ENCODE peak calls at places on chromosomes 16 and 17, in seven cellular contexts. One of them, this sample, is unnamed.

GRCh38 chr16:58847902-58848661 is 114.0 kb upstream of the GOT2 start:
- DNase-seq in H9: no peak
- DNase-seq in IMR-90: no peak
- DNase-seq in mesenchymal stem cell: no peak
- DNase-seq in neuronal stem cell: no peak
- DNase-seq in H1: no peak
- DNase-seq in trophoblast cell: no peak
- DNase-seq in this sample: peak

GRCh38 chr17:49762148-49762941 is 1.6 kb downstream of the FAM117A start:
- DNase-seq in H9: no peak
- DNase-seq in IMR-90: peak
- DNase-seq in mesenchymal stem cell: no peak
- DNase-seq in neuronal stem cell: no peak
- DNase-seq in H1: no peak
- DNase-seq in trophoblast cell: peak
- DNase-seq in this sample: no peak

GRCh38 chr17:79997004-79997673 is 38.5 kb downstream of the TBC1D16 start:
- DNase-seq in H9: no peak
- DNase-seq in IMR-90: no peak
- DNase-seq in mesenchymal stem cell: peak
- DNase-seq in neuronal stem cell: no peak
- DNase-seq in H1: no peak
- DNase-seq in trophoblast cell: peak
- DNase-seq in this sample: no peak

GRCh38 chr16:88202207-88202745 is 180.5 kb upstream of the ZNF469 start:
- DNase-seq in H9: no peak
- DNase-seq in IMR-90: no peak
- DNase-seq in mesenchymal stem cell: no peak
- DNase-seq in neuronal stem cell: no peak
- DNase-seq in H1: peak
- DNase-seq in trophoblast cell: no peak
- DNase-seq in this sample: no peak

GRCh38 chr16:66495440-66495839 is 54.5 kb downstream of the TK2 start:
- DNase-seq in H9: no peak
- DNase-seq in IMR-90: no peak
- DNase-seq in mesenchymal stem cell: no peak
- DNase-seq in neuronal stem cell: no peak
- DNase-seq in H1: no peak
- DNase-seq in trophoblast cell: no peak
- DNase-seq in this sample: no peak

GRCh38 chr17:67637901-67638641 is 79.7 kb upstream of the NOL11 start:
- DNase-seq in H9: no peak
- DNase-seq in IMR-90: no peak
- DNase-seq in mesenchymal stem cell: no peak
- DNase-seq in neuronal stem cell: no peak
- DNase-seq in H1: no peak
- DNase-seq in trophoblast cell: no peak
- DNase-seq in this sample: no peak

GRCh38 chr16:79272141-79272577 is 328.4 kb downstream of the MAF start:
- DNase-seq in H9: no peak
- DNase-seq in IMR-90: no peak
- DNase-seq in mesenchymal stem cell: no peak
- DNase-seq in neuronal stem cell: no peak
- DNase-seq in H1: no peak
- DNase-seq in trophoblast cell: no peak
- DNase-seq in this sample: no peak

GRCh38 chr16:11301645-11302513 is 20.7 kb upstream of the PRM1 start:
- DNase-seq in H9: no peak
- DNase-seq in IMR-90: no peak
- DNase-seq in mesenchymal stem cell: no peak
- DNase-seq in neuronal stem cell: no peak
- DNase-seq in H1: no peak
- DNase-seq in trophoblast cell: no peak
- DNase-seq in this sample: no peak

DNA sequence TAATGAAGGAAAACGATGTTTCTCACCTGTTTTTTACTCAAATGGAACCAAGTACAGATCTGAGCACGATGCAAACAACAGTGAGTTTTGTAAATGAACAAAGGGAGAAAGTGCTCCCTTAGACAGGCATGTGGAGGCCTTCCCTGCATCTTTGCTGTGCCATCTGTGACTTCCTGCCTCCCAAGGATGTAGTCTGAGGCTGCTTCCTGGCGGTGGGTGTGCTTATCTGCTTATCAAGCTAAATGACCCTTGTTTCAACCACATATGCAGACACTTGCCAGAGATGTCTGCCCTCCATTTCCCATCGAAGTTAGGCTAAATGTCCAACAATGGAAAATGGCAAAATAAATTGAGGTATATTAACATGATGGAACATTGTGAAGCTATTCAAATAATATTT is 34.6 kb downstream of the RGS9 start:
- DNase-seq in H9: no peak
- DNase-seq in IMR-90: no peak
- DNase-seq in mesenchymal stem cell: no peak
- DNase-seq in neuronal stem cell: no peak
- DNase-seq in H1: no peak
- DNase-seq in trophoblast cell: no peak
- DNase-seq in this sample: no peak
- H2AK5ac ChIP-seq in H9: no peak
- H2AK5ac ChIP-seq in IMR-90: peak
- H2AK5ac ChIP-seq in mesenchymal stem cell: no peak
- H2AK5ac ChIP-seq in neuronal stem cell: no peak
- H2AK5ac ChIP-seq in H1: no peak
- H2AK5ac ChIP-seq in trophoblast cell: no peak
- H2AK5ac ChIP-seq in this sample: no peak

DNA sequence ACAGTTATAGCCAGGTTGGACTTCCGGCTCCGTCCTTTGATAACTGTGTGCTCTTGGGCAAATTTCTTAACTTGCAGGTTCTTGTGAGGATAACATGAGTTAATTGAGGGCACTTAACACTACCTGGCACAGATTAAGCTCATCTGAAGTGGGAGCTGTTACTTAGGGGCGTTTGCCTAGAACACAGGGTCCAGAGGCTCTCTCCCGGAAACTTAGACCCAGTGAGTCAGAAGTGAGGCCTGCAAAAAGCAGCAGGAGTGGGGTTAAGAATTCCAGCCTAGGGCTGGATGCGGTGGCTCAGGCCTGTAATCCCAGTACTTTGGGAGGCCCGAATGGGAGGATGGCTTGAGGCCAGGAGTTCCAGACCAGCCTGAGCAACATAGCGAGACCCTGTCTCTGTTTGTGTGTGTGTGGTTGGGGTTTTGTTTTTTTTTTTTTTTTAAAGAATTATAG is 1.4 kb downstream of the MVP start:
- DNase-seq in H9: no peak
- DNase-seq in IMR-90: peak
- DNase-seq in mesenchymal stem cell: peak
- DNase-seq in neuronal stem cell: no peak
- DNase-seq in H1: no peak
- DNase-seq in trophoblast cell: peak
- DNase-seq in this sample: peak
- H3K9ac ChIP-seq in H9: no peak
- H3K9ac ChIP-seq in IMR-90: peak
- H3K9ac ChIP-seq in mesenchymal stem cell: peak
- H3K9ac ChIP-seq in neuronal stem cell: no peak
- H3K9ac ChIP-seq in H1: no peak
- H3K9ac ChIP-seq in trophoblast cell: no peak
- H3K9ac ChIP-seq in this sample: no peak

DNA sequence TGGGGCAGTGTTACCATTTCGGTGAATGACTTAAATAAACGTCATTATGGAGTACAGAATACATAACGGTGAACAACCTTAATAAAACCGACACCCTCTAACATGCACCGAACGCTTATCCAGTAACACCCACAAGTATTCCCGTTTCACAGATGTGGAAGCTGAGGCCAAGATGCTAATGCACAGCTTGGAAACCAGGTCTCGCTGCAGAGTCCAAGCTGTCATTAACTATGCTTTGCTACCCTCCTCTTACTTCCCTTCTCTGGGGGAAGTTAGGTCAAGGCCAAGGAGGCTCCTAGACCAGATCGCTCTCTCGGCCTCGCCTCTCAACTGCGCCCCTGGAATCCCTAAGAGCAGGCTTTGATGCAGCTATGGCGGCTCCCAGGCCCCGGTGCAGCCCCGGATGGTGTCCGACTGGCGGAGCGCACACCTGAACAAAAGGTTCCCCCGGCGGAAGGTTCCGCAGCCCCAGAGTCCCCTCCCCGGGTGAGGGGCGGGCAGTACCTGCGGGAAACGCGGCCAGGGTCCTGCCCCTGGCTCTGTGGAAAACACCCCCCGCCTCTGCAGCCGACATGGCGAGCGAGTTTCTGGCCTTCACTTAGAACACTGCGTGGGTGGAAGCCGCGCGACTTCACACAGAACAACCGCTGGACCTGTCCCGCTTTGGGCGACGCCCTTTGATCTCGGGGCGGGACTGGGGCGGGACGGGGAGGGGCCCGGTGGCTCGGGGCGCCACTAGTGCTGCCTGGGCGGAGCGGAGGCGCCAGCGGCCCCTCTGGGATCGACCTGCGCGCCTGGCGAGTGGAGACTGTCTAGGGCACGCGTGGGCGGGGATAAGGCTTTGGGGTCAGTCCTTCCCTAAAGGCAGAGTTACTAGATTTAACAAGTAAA is at the start of gene CPPED1:
- DNase-seq in H9: peak
- DNase-seq in IMR-90: peak
- DNase-seq in mesenchymal stem cell: peak
- DNase-seq in neuronal stem cell: peak
- DNase-seq in H1: peak
- DNase-seq in trophoblast cell: peak
- DNase-seq in this sample: peak
- H2AK5ac ChIP-seq in H9: no peak
- H2AK5ac ChIP-seq in IMR-90: peak
- H2AK5ac ChIP-seq in mesenchymal stem cell: peak
- H2AK5ac ChIP-seq in neuronal stem cell: no peak
- H2AK5ac ChIP-seq in H1: peak
- H2AK5ac ChIP-seq in trophoblast cell: peak
- H2AK5ac ChIP-seq in this sample: no peak

GRCh38 chr16:23280483-23280967 is 21.6 kb upstream of the SCNN1B start:
- DNase-seq in H9: no peak
- DNase-seq in IMR-90: no peak
- DNase-seq in mesenchymal stem cell: no peak
- DNase-seq in neuronal stem cell: no peak
- DNase-seq in H1: no peak
- DNase-seq in trophoblast cell: no peak
- DNase-seq in this sample: no peak
- H3K9ac ChIP-seq in H9: no peak
- H3K9ac ChIP-seq in IMR-90: no peak
- H3K9ac ChIP-seq in mesenchymal stem cell: no peak
- H3K9ac ChIP-seq in neuronal stem cell: no peak
- H3K9ac ChIP-seq in H1: no peak
- H3K9ac ChIP-seq in trophoblast cell: no peak
- H3K9ac ChIP-seq in this sample: no peak